ENCODE peak calls at places on chromosome 3, in eight cellular contexts. One of them, this sample, is unnamed.
A peak's percentile ranks its signal among the peaks of the same experiment; 100 is the strongest.

GRCh38 chr3:196012941-196013471 is 68.9 kb downstream of the TFRC start:
- DNase-seq in stimulated activated naive CD8-positive, alpha-beta T cell treated with anti-CD3 and anti-CD28 coated beads, Interleukin-15, Interleukin-2, amounts not matched to agents 100 U/mL and 50 U/mL, for 24 hours: no peak
- DNase-seq in mucosa of gallbladder: no peak
- DNase-seq in fibroblast of villous mesenchyme: no peak
- DNase-seq in hypothalamus: no peak
- DNase-seq in activated T-cell treated with anti-CD3 and anti-CD28 coated beads for 1 hour: no peak
- DNase-seq in T-helper 2 cell: no peak
- DNase-seq in A549: no peak
- DNase-seq in this sample: no peak

GRCh38 chr3:146640955-146641867 is 36.1 kb upstream of the PLSCR5 start:
- DNase-seq in stimulated activated naive CD8-positive, alpha-beta T cell treated with anti-CD3 and anti-CD28 coated beads, Interleukin-15, Interleukin-2, amounts not matched to agents 100 U/mL and 50 U/mL, for 24 hours: no peak
- DNase-seq in mucosa of gallbladder: no peak
- DNase-seq in fibroblast of villous mesenchyme: peak; percentile 44
- DNase-seq in hypothalamus: no peak
- DNase-seq in activated T-cell treated with anti-CD3 and anti-CD28 coated beads for 1 hour: no peak
- DNase-seq in T-helper 2 cell: no peak
- DNase-seq in A549: peak; percentile 61
- DNase-seq in this sample: no peak

GRCh38 chr3:100540791-100541334 is 48.4 kb downstream of the TMEM45A start:
- DNase-seq in stimulated activated naive CD8-positive, alpha-beta T cell treated with anti-CD3 and anti-CD28 coated beads, Interleukin-15, Interleukin-2, amounts not matched to agents 100 U/mL and 50 U/mL, for 24 hours: no peak
- DNase-seq in mucosa of gallbladder: no peak
- DNase-seq in fibroblast of villous mesenchyme: no peak
- DNase-seq in hypothalamus: no peak
- DNase-seq in activated T-cell treated with anti-CD3 and anti-CD28 coated beads for 1 hour: no peak
- DNase-seq in T-helper 2 cell: no peak
- DNase-seq in A549: no peak
- DNase-seq in this sample: no peak

GRCh38 chr3:134364061-134364935 is 9.9 kb downstream of the AMOTL2 start:
- DNase-seq in stimulated activated naive CD8-positive, alpha-beta T cell treated with anti-CD3 and anti-CD28 coated beads, Interleukin-15, Interleukin-2, amounts not matched to agents 100 U/mL and 50 U/mL, for 24 hours: peak; percentile 24
- DNase-seq in mucosa of gallbladder: peak; percentile 95
- DNase-seq in fibroblast of villous mesenchyme: peak; percentile 97
- DNase-seq in hypothalamus: peak; percentile 80
- DNase-seq in activated T-cell treated with anti-CD3 and anti-CD28 coated beads for 1 hour: no peak
- DNase-seq in T-helper 2 cell: no peak
- DNase-seq in A549: peak; percentile 93
- DNase-seq in this sample: no peak

GRCh38 chr3:97742036-97742435 is 22.5 kb upstream of the ARL6 start:
- DNase-seq in stimulated activated naive CD8-positive, alpha-beta T cell treated with anti-CD3 and anti-CD28 coated beads, Interleukin-15, Interleukin-2, amounts not matched to agents 100 U/mL and 50 U/mL, for 24 hours: no peak
- DNase-seq in mucosa of gallbladder: no peak
- DNase-seq in fibroblast of villous mesenchyme: no peak
- DNase-seq in hypothalamus: no peak
- DNase-seq in activated T-cell treated with anti-CD3 and anti-CD28 coated beads for 1 hour: no peak
- DNase-seq in T-helper 2 cell: no peak
- DNase-seq in A549: no peak
- DNase-seq in this sample: no peak

GRCh38 chr3:23923786-23924185 is 6.9 kb downstream of the RPL15 start:
- DNase-seq in stimulated activated naive CD8-positive, alpha-beta T cell treated with anti-CD3 and anti-CD28 coated beads, Interleukin-15, Interleukin-2, amounts not matched to agents 100 U/mL and 50 U/mL, for 24 hours: no peak
- DNase-seq in mucosa of gallbladder: no peak
- DNase-seq in fibroblast of villous mesenchyme: peak; percentile 47
- DNase-seq in hypothalamus: no peak
- DNase-seq in activated T-cell treated with anti-CD3 and anti-CD28 coated beads for 1 hour: no peak
- DNase-seq in T-helper 2 cell: no peak
- DNase-seq in A549: no peak
- DNase-seq in this sample: no peak

GRCh38 chr3:53258600-53259426 is 3.0 kb upstream of the TKT start:
- DNase-seq in stimulated activated naive CD8-positive, alpha-beta T cell treated with anti-CD3 and anti-CD28 coated beads, Interleukin-15, Interleukin-2, amounts not matched to agents 100 U/mL and 50 U/mL, for 24 hours: no peak
- DNase-seq in mucosa of gallbladder: no peak
- DNase-seq in fibroblast of villous mesenchyme: no peak
- DNase-seq in hypothalamus: no peak
- DNase-seq in activated T-cell treated with anti-CD3 and anti-CD28 coated beads for 1 hour: no peak
- DNase-seq in T-helper 2 cell: no peak
- DNase-seq in A549: no peak
- DNase-seq in this sample: no peak

GRCh38 chr3:59245879-59246501 is 196.2 kb upstream of the CFAP20DC start:
- DNase-seq in stimulated activated naive CD8-positive, alpha-beta T cell treated with anti-CD3 and anti-CD28 coated beads, Interleukin-15, Interleukin-2, amounts not matched to agents 100 U/mL and 50 U/mL, for 24 hours: no peak
- DNase-seq in mucosa of gallbladder: no peak
- DNase-seq in fibroblast of villous mesenchyme: peak; percentile 85
- DNase-seq in hypothalamus: no peak
- DNase-seq in activated T-cell treated with anti-CD3 and anti-CD28 coated beads for 1 hour: no peak
- DNase-seq in T-helper 2 cell: no peak
- DNase-seq in A549: no peak
- DNase-seq in this sample: no peak

GRCh38 chr3:23823620-23824019 is 17.9 kb downstream of the UBE2E1 start:
- DNase-seq in stimulated activated naive CD8-positive, alpha-beta T cell treated with anti-CD3 and anti-CD28 coated beads, Interleukin-15, Interleukin-2, amounts not matched to agents 100 U/mL and 50 U/mL, for 24 hours: no peak
- DNase-seq in mucosa of gallbladder: no peak
- DNase-seq in fibroblast of villous mesenchyme: no peak
- DNase-seq in hypothalamus: no peak
- DNase-seq in activated T-cell treated with anti-CD3 and anti-CD28 coated beads for 1 hour: no peak
- DNase-seq in T-helper 2 cell: no peak
- DNase-seq in A549: no peak
- DNase-seq in this sample: no peak

GRCh38 chr3:64935995-64936394 is 248.2 kb upstream of the ADAMTS9 start:
- DNase-seq in stimulated activated naive CD8-positive, alpha-beta T cell treated with anti-CD3 and anti-CD28 coated beads, Interleukin-15, Interleukin-2, amounts not matched to agents 100 U/mL and 50 U/mL, for 24 hours: no peak
- DNase-seq in mucosa of gallbladder: no peak
- DNase-seq in fibroblast of villous mesenchyme: no peak
- DNase-seq in hypothalamus: no peak
- DNase-seq in activated T-cell treated with anti-CD3 and anti-CD28 coated beads for 1 hour: no peak
- DNase-seq in T-helper 2 cell: no peak
- DNase-seq in A549: no peak
- DNase-seq in this sample: no peak

GRCh38 chr3:88203537-88204143 is 53.9 kb downstream of the C3orf38 start:
- DNase-seq in stimulated activated naive CD8-positive, alpha-beta T cell treated with anti-CD3 and anti-CD28 coated beads, Interleukin-15, Interleukin-2, amounts not matched to agents 100 U/mL and 50 U/mL, for 24 hours: peak; percentile 64
- DNase-seq in mucosa of gallbladder: peak; percentile 73
- DNase-seq in fibroblast of villous mesenchyme: peak; percentile 66
- DNase-seq in hypothalamus: no peak
- DNase-seq in activated T-cell treated with anti-CD3 and anti-CD28 coated beads for 1 hour: peak; percentile 25
- DNase-seq in T-helper 2 cell: no peak
- DNase-seq in A549: peak; percentile 62
- DNase-seq in this sample: peak; percentile 8

GRCh38 chr3:64319391-64319790 is 94.1 kb upstream of the PRICKLE2 start:
- DNase-seq in stimulated activated naive CD8-positive, alpha-beta T cell treated with anti-CD3 and anti-CD28 coated beads, Interleukin-15, Interleukin-2, amounts not matched to agents 100 U/mL and 50 U/mL, for 24 hours: no peak
- DNase-seq in mucosa of gallbladder: no peak
- DNase-seq in fibroblast of villous mesenchyme: no peak
- DNase-seq in hypothalamus: no peak
- DNase-seq in activated T-cell treated with anti-CD3 and anti-CD28 coated beads for 1 hour: no peak
- DNase-seq in T-helper 2 cell: no peak
- DNase-seq in A549: peak; percentile 31
- DNase-seq in this sample: no peak

This sample was measured in T follicular helper cell.